ENCODE peak calls at places on chromosomes 16 and 17, in four cellular contexts. D is transverse colon, Y is gastrocnemius medialis, E is HCT116. X is an unnamed sample.

GRCh38 chr17:68462381-68463210 is 5.3 kb upstream of the WIPI1 start:
- DNase-seq in D (peak; percentile 73), Y (peak; percentile 73), E (peak; percentile 92), X (peak; percentile 60)

GRCh38 chr16:27402964-27403600 is 1.1 kb downstream of the IL21R start:
- DNase-seq in D (no peak), Y (no peak), E (no peak), X (no peak)

GRCh38 chr16:85492617-85492957 is 120.5 kb upstream of the GSE1 start:
- DNase-seq in D (no peak), Y (no peak), E (no peak), X (no peak)

GRCh38 chr17:10192963-10193362 is 5.4 kb downstream of the GAS7 start:
- DNase-seq in D (no peak), Y (no peak), E (no peak), X (no peak)

GRCh38 chr16:84511180-84511800 is 6.8 kb upstream of the MEAK7 start:
- DNase-seq in D (peak; percentile 88), Y (peak; percentile 55), E (peak; percentile 72), X (peak; percentile 86)

GRCh38 chr17:8041249-8041928 is 2.5 kb downstream of the ALOX15B start:
- DNase-seq in D (peak; percentile 56), Y (peak; percentile 21), E (peak; percentile 72), X (peak; percentile 21)

GRCh38 chr17:7587420-7587786 is 2.5 kb downstream of the SOX15 start:
- DNase-seq in D (no peak), Y (no peak), E (no peak), X (no peak)

GRCh38 chr17:32515677-32516383 is 29.0 kb downstream of the CDK5R1 start:
- DNase-seq in D (no peak), Y (no peak), E (no peak), X (no peak)

GRCh38 chr16:68264128-68265077 is at the start of gene SLC7A6:
- DNase-seq in D (peak; percentile 82), Y (peak; percentile 53), E (peak; percentile 27), X (peak; percentile 58)

GRCh38 chr16:84194470-84195200 is 3.7 kb downstream of the ADAD2 start:
- DNase-seq in D (no peak), Y (no peak), E (no peak), X (no peak)

GRCh38 chr17:44738214-44738906 is 20.4 kb upstream of the ADAM11 start:
- DNase-seq in D (no peak), Y (no peak), E (no peak), X (no peak)

GRCh38 chr17:57574040-57574513 is 171.0 kb downstream of the CCDC182 start:
- DNase-seq in D (no peak), Y (no peak), E (no peak), X (no peak)

GRCh38 chr17:27207073-27207511 is 86.8 kb upstream of the WSB1 start:
- DNase-seq in D (no peak), Y (no peak), E (peak; percentile 22), X (no peak)

GRCh38 chr17:55157165-55157564 is 107.6 kb upstream of the HLF start:
- DNase-seq in D (no peak), Y (no peak), E (no peak), X (no peak)

GRCh38 chr16:13997933-13998332 is 73.2 kb upstream of the MRTFB start:
- DNase-seq in D (peak; percentile 18), Y (no peak), E (no peak), X (no peak)

GRCh38 chr17:42165751-42166150 is 11.0 kb upstream of the RAB5C start:
- DNase-seq in D (no peak), Y (no peak), E (no peak), X (no peak)

GRCh38 chr16:11386791-11387546 is 41.7 kb downstream of the RMI2 start:
- DNase-seq in D (no peak), Y (no peak), E (no peak), X (peak; percentile 59)

GRCh38 chr17:76240461-76241204 is at the start of gene RNF157:
- DNase-seq in D (peak; percentile 77), Y (peak; percentile 60), E (no peak), X (peak; percentile 66)

DNA sequence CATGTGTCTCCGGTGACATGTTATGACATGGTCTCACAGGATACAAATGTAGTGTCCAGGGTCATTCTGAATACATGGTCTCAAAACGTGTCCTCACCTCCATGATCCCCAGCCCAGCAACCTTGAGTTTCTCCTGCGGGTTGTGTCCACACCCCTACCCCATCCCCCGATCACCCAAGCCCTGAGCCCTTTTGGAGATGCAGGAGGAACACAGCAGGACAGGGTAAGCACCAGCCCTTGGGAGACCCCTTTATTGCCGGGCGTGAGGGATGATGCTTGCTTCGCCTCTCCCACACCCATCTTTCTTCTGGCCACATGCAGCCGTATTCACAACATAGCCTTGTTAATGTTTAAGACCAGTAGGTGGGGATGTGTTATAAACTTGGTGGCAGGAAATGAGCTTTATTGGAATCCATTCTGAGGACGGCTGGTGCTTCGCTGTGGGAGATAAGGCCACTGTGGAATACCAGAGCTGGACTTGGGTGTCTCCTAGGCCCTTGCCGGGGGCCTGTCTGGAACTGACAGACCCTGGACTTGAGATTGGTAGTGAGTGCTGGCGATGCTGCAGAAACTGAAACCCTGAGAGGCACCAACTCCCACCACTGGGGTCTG is 5.5 kb downstream of the TMEM132E start:
- DNase-seq in D (no peak), Y (no peak), E (no peak), X (no peak)
- TF ChIP-seq CTCF in D (no peak), Y (no peak), E (peak; percentile 17), X (peak; percentile 41)

GRCh38 chr16:3276679-3277078 is 6.6 kb upstream of the ZNF263 start:
- DNase-seq in D (no peak), Y (no peak), E (no peak), X (no peak)
- TF ChIP-seq CTCF in D (no peak), Y (no peak), E (no peak), X (no peak)

GRCh38 chr17:31260151-31260550 is 36.9 kb downstream of the OMG start:
- DNase-seq in D (no peak), Y (no peak), E (no peak), X (no peak)

GRCh38 chr17:31269178-31269577 is 27.9 kb downstream of the OMG start:
- DNase-seq in D (no peak), Y (no peak), E (no peak), X (no peak)

GRCh38 chr17:31269597-31269996 is 27.4 kb downstream of the OMG start:
- DNase-seq in D (no peak), Y (no peak), E (peak; percentile 32), X (no peak)

GRCh38 chr17:31261596-31261995 is 35.4 kb downstream of the OMG start:
- DNase-seq in D (no peak), Y (no peak), E (no peak), X (no peak)

GRCh38 chr17:31266042-31266441 is 31.0 kb downstream of the OMG start:
- DNase-seq in D (no peak), Y (no peak), E (no peak), X (no peak)
- TF ChIP-seq CTCF in D (no peak), Y (no peak), E (peak; percentile 36), X (no peak)

DNA sequence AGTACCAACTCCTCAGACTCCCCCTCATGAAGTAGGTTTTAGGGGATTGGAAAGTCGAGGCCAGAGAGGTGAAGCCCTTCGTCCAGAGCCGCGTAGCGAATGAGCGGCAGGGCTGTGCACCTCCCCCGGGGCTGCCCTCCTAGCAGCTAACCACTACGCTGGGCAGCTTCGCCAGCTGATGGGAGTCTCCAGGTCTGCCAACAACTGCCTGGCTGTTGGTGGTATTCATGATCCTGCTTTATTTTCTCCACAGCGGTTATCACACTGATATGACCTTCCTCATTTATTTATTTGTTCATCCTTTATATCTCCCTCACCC is 773 bp upstream of the NETO2 start:
- DNase-seq in D (no peak), Y (no peak), E (no peak), X (no peak)
- TF ChIP-seq CTCF in D (peak; percentile 13), Y (no peak), E (no peak), X (no peak)

GRCh38 chr16:80803341-80804060 is 897 bp downstream of the CDYL2 start:
- DNase-seq in D (peak; percentile 26), Y (no peak), E (no peak), X (peak; percentile 24)
- TF ChIP-seq CTCF in D (no peak), Y (no peak), E (no peak), X (peak; percentile 64)

X was measured in neural crest cell.